ENCODE peak calls at places on chromosomes 13 and 19, in seven cellular contexts. O is NCI-H526, L is mucosa of descending colon, C is GOT3, H is fibroblast of the conjunctiva, K is testis, Y is hippocampal formation. P is an unnamed sample.

GRCh38 chr19:31249217-31249616 is 100.0 kb downstream of the TSHZ3 start:
- DNase-seq in O (no peak), L (no peak), C (no peak), H (no peak), K (peak; percentile 62), Y (no peak), P (no peak)

GRCh38 chr19:41323430-41324125 is 13.6 kb downstream of the CCDC97 start:
- DNase-seq in O (no peak), L (no peak), C (peak; percentile 22), H (peak; percentile 88), K (peak; percentile 73), Y (no peak), P (peak; percentile 89)

GRCh38 chr13:44903596-44903995 is 85.7 kb downstream of the NUFIP1 start:
- DNase-seq in O (no peak), L (peak; percentile 63), C (peak; percentile 30), H (peak; percentile 94), K (peak; percentile 85), Y (peak; percentile 45), P (peak; percentile 86)

GRCh38 chr19:31350693-31351211 is 1.5 kb upstream of the TSHZ3 start:
- DNase-seq in O (no peak), L (peak; percentile 61), C (no peak), H (no peak), K (peak; percentile 61), Y (no peak), P (peak; percentile 89)

GRCh38 chr19:3830841-3831589 is 37.8 kb downstream of the ZFR2 start:
- DNase-seq in O (no peak), L (no peak), C (no peak), H (no peak), K (no peak), Y (no peak), P (no peak)

GRCh38 chr13:98478134-98479129 is 98.5 kb downstream of the STK24 start:
- DNase-seq in O (no peak), L (no peak), C (no peak), H (no peak), K (peak; percentile 80), Y (no peak), P (no peak)

GRCh38 chr13:50529154-50529882 is 314.2 kb downstream of the DLEU7 start:
- DNase-seq in O (peak; percentile 81), L (peak; percentile 91), C (peak; percentile 25), H (peak; percentile 62), K (peak; percentile 65), Y (peak; percentile 72), P (peak; percentile 92)

GRCh38 chr19:3249408-3249807 is 24.9 kb downstream of the CELF5 start:
- DNase-seq in O (peak; percentile 32), L (no peak), C (no peak), H (no peak), K (peak; percentile 84), Y (no peak), P (no peak)

GRCh38 chr13:36029171-36029570 is 102.0 kb downstream of the DCLK1 start:
- DNase-seq in O (no peak), L (no peak), C (no peak), H (no peak), K (no peak), Y (no peak), P (no peak)

GRCh38 chr13:28012383-28012782 is 23.9 kb upstream of the URAD start:
- DNase-seq in O (no peak), L (no peak), C (no peak), H (no peak), K (no peak), Y (no peak), P (no peak)

GRCh38 chr13:32038353-32038752 is 6.8 kb downstream of the FRY start:
- DNase-seq in O (no peak), L (no peak), C (no peak), H (no peak), K (no peak), Y (no peak), P (no peak)

GRCh38 chr13:99086149-99086868 is 108.4 kb upstream of the DOCK9 start:
- DNase-seq in O (peak; percentile 38), L (peak; percentile 56), C (no peak), H (no peak), K (peak; percentile 44), Y (no peak), P (peak; percentile 87)

GRCh38 chr13:80921556-80921955 is 580.6 kb upstream of the SPRY2 start:
- DNase-seq in O (no peak), L (no peak), C (no peak), H (peak; percentile 39), K (no peak), Y (no peak), P (no peak)

GRCh38 chr19:17002455-17002854 is 24.2 kb downstream of the CPAMD8 start:
- DNase-seq in O (no peak), L (no peak), C (no peak), H (no peak), K (no peak), Y (no peak), P (no peak)

GRCh38 chr19:21841081-21841783 is 5.2 kb upstream of the ZNF43 start:
- DNase-seq in O (no peak), L (no peak), C (no peak), H (no peak), K (no peak), Y (no peak), P (no peak)

GRCh38 chr19:43662487-43662886 is 7.5 kb downstream of the PLAUR start:
- DNase-seq in O (peak; percentile 21), L (no peak), C (no peak), H (no peak), K (no peak), Y (no peak), P (no peak)

GRCh38 chr13:102724923-102725322 is 30.1 kb upstream of the METTL21C start:
- DNase-seq in O (no peak), L (peak; percentile 32), C (no peak), H (peak; percentile 63), K (no peak), Y (no peak), P (no peak)

GRCh38 chr19:19077103-19077502 is 13.3 kb downstream of the SLC25A42 start:
- DNase-seq in O (no peak), L (no peak), C (no peak), H (no peak), K (no peak), Y (no peak), P (no peak)

GRCh38 chr13:34655554-34655953 is 286.5 kb upstream of the NBEA start:
- DNase-seq in O (no peak), L (no peak), C (no peak), H (no peak), K (no peak), Y (no peak), P (no peak)

GRCh38 chr19:27974082-27974513 is 1238.9 kb downstream of the UQCRFS1 start:
- DNase-seq in O (peak; percentile 54), L (peak; percentile 21), C (no peak), H (no peak), K (peak; percentile 71), Y (peak; percentile 25), P (no peak)

GRCh38 chr19:19627716-19628498 is at the start of gene LPAR2:
- DNase-seq in O (no peak), L (peak; percentile 83), C (no peak), H (no peak), K (peak; percentile 87), Y (no peak), P (no peak)

GRCh38 chr13:27442071-27442647 is 8.2 kb downstream of the MTIF3 start:
- DNase-seq in O (peak; percentile 97), L (peak; percentile 41), C (no peak), H (no peak), K (no peak), Y (no peak), P (no peak)

GRCh38 chr19:7575426-7576040 is 20.1 kb upstream of the CAMSAP3 start:
- DNase-seq in O (no peak), L (no peak), C (no peak), H (no peak), K (no peak), Y (no peak), P (no peak)

GRCh38 chr13:25660996-25661395 is 289.2 kb downstream of the ATP8A2 start:
- DNase-seq in O (no peak), L (no peak), C (no peak), H (no peak), K (no peak), Y (no peak), P (no peak)

GRCh38 chr13:99386911-99387788 is 80.0 kb upstream of the GPR183 start:
- DNase-seq in O (peak; percentile 5), L (peak; percentile 84), C (no peak), H (no peak), K (peak; percentile 76), Y (no peak), P (peak; percentile 71)

GRCh38 chr19:53881482-53882390 is at the start of gene PRKCG:
- DNase-seq in O (peak; percentile 80), L (peak; percentile 56), C (no peak), H (no peak), K (no peak), Y (no peak), P (peak; percentile 81)

GRCh38 chr19:18385675-18386542 is at the start of gene GDF15:
- DNase-seq in O (no peak), L (peak; percentile 97), C (no peak), H (peak; percentile 95), K (peak; percentile 66), Y (no peak), P (peak; percentile 85)

GRCh38 chr13:73898899-73899298 is 235.3 kb downstream of the KLF12 start:
- DNase-seq in O (no peak), L (no peak), C (no peak), H (no peak), K (no peak), Y (no peak), P (no peak)

GRCh38 chr13:75258159-75258782 is 223.7 kb downstream of the TBC1D4 start:
- DNase-seq in O (peak; percentile 53), L (no peak), C (no peak), H (peak; percentile 18), K (no peak), Y (no peak), P (no peak)

GRCh38 chr13:25762288-25762687 is 289.5 kb downstream of the SHISA2 start:
- DNase-seq in O (no peak), L (no peak), C (no peak), H (no peak), K (no peak), Y (no peak), P (no peak)

GRCh38 chr19:52066258-52066866 is 17.7 kb upstream of the ZNF432 start:
- DNase-seq in O (no peak), L (no peak), C (no peak), H (no peak), K (no peak), Y (no peak), P (no peak)

GRCh38 chr19:49058592-49058991 is 1.0 kb upstream of the CGB7 start:
- DNase-seq in O (no peak), L (peak; percentile 23), C (no peak), H (no peak), K (no peak), Y (no peak), P (no peak)

GRCh38 chr13:32164622-32165268 is 133.2 kb downstream of the FRY start:
- DNase-seq in O (peak; percentile 86), L (peak; percentile 50), C (no peak), H (peak; percentile 46), K (peak; percentile 63), Y (no peak), P (no peak)

GRCh38 chr13:29954082-29955043 is 103.9 kb upstream of the UBL3 start:
- DNase-seq in O (no peak), L (peak; percentile 10), C (no peak), H (no peak), K (no peak), Y (no peak), P (no peak)

GRCh38 chr13:89361909-89362308 is 1690.7 kb downstream of the SLITRK5 start:
- DNase-seq in O (no peak), L (no peak), C (no peak), H (no peak), K (no peak), Y (no peak), P (no peak)